ENCODE peak calls at places on chromosome 22, in five cellular contexts. R is CD8-positive, alpha-beta T cell; T is mesothelial cell of epicardium; J is fibroblast of the aortic adventitia; I is mammary epithelial cell. P is an unnamed sample.

GRCh38 chr22:33873186-33873585 is 47.1 kb downstream of the LARGE1 start:
- DNase-seq in R (no peak), T (no peak), J (peak), I (no peak), P (no peak)

GRCh38 chr22:23256986-23257888 is 76.9 kb downstream of the BCR start:
- DNase-seq in R (no peak), T (no peak), J (peak), I (peak), P (no peak)

GRCh38 chr22:23542933-23543332 is 37.2 kb downstream of the IGLL1 start:
- DNase-seq in R (no peak), T (no peak), J (peak), I (peak), P (no peak)

GRCh38 chr22:27419473-27419872 is 382.1 kb downstream of the MN1 start:
- DNase-seq in R (no peak), T (no peak), J (peak), I (no peak), P (no peak)

GRCh38 chr22:23526588-23527315 is 53.3 kb downstream of the IGLL1 start:
- DNase-seq in R (no peak), T (no peak), J (no peak), I (no peak), P (no peak)

GRCh38 chr22:39108487-39108886 is 11.4 kb downstream of the APOBEC3H start:
- DNase-seq in R (no peak), T (no peak), J (no peak), I (no peak), P (no peak)

GRCh38 chr22:41695211-41695610 is 4.1 kb upstream of the MEI1 start:
- DNase-seq in R (no peak), T (no peak), J (no peak), I (no peak), P (no peak)

GRCh38 chr22:28917747-28918543 is 34.6 kb downstream of the ZNRF3 start:
- DNase-seq in R (no peak), T (no peak), J (peak), I (no peak), P (no peak)

GRCh38 chr22:26711205-26711958 is 54.0 kb downstream of the MIAT start:
- DNase-seq in R (no peak), T (no peak), J (no peak), I (no peak), P (no peak)

GRCh38 chr22:32206774-32207758 is 2.2 kb upstream of the RFPL2 start:
- DNase-seq in R (peak), T (no peak), J (peak), I (peak), P (no peak)

GRCh38 chr22:44884968-44885805 is 124.6 kb downstream of the PHF21B start:
- DNase-seq in R (no peak), T (no peak), J (no peak), I (no peak), P (no peak)

GRCh38 chr22:19710769-19711106 is 3.6 kb upstream of the SEPTIN5 start:
- DNase-seq in R (no peak), T (no peak), J (no peak), I (no peak), P (no peak)

DNA sequence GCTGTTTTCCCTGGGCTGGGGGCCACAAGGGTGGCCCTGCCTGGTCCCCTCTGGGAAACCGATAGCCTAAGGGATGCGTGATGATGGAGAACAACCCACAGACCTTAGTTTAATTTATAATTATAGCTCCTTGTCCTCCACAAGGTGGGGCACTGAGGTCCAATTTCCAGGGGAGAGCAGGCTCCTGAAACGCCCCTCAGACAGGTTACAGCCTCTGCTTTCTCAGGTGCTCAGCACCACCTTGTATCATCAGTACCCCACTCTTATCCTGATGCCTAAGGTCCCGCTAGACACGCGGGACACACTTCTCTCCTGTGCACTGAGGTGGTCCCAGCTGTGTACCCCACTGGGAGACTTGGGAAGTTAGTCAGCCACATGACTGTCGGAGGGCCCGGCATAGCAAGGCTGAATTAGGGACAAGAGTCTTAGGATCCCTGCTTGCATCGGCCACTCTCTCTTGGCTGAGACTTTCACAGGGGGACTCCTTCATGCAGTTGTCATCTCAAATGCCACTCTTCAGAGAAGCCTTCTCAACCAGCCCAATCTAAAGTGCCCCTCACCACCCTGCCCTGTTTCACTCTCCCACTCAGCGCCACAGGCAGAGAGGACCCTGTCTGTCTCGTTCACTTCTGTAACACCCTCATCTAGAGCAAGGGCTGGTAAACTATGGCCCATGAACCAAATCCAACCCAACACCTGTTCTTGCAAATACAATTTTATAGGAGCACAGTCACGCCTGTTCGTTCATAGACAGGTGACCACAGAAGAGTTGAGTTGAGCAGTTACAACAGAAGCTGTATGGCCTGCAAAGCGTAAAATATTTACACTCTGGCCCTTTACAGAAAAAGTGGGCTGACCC is 20.4 kb downstream of the SERPIND1 start:
- DNase-seq in R (no peak), T (no peak), J (no peak), I (no peak), P (no peak)
- TF ChIP-seq CTCF in R (no peak), T (no peak), J (no peak), I (no peak), P (no peak)

DNA sequence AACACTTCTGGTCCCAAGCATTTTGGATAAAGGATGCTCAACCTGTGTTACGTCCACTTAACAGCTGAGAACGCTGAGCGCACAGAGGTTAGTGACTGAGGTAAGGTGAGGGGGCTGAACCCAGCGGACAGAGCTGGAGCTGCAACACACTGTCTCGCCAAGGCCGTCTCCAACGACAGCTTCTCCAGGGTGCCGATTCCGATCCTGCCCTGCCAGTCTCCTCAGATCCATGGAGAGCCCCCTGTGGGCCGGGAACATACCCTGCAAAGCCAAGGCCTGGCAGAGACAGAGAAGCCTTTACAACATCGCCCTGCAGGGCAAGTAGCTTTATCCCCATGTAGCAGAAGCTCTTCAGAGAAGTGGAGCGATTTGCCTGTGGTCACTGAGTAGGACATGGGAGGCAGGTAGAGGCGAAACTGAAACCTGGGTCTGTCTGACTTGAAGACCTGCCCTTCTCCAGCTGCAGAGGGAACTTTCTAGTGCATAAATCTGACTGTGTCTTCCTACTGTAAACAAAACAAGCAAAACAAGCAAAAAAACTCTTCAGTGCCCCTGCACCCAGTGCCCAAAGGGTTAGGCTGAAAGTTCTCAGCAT is 72.8 kb downstream of the SCUBE1 start:
- DNase-seq in R (no peak), T (no peak), J (no peak), I (no peak), P (no peak)
- TF ChIP-seq CTCF in R (no peak), T (no peak), J (peak), I (no peak), P (no peak)

DNA sequence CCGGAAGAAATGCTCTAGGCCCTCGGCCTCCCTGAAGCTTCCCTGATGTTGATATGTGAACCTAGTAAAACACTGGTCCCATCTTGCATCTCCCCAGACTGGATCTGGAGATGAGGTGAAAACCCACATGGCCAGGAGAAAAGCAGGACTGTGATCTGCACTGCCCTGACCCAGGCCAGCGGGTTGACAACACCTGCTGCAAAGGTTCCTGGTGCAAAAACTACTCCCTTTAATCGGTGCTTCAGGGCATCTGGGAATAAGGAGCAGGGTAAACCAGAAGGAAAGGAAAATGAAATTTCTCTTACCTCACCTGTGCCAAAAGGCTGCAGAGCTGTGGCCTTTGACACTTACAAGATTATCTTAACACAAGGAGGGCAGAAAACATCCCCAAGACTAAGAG is 30.6 kb downstream of the PACSIN2 start:
- DNase-seq in R (no peak), T (no peak), J (no peak), I (no peak), P (no peak)
- TF ChIP-seq CTCF in R (no peak), T (no peak), J (no peak), I (no peak), P (no peak)

DNA sequence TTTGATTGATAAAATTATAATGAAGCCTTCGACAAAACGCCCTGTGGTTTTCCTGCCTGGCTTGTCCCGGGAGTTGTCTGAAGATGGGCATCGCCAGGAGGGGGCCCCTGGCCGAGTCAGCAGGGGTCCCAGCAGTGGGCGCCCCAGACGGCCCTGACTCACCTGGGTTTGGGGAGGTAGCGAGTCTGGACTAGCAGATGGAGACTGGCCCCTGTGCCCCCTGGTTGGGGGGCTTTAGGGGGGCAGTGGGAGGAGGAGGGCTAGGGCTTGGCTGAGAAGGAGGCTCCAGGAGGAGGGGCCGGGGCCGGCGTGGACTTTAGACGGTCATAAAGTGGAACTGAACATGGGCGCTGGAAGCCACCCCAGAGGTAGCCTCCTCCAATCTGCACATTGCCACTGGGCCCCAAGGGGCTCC is 410 bp upstream of the LIF start:
- DNase-seq in R (no peak), T (no peak), J (no peak), I (no peak), P (no peak)
- TF ChIP-seq CTCF in R (no peak), T (no peak), J (no peak), I (no peak), P (no peak)

GRCh38 chr22:40196628-40197027 is 18.9 kb downstream of the TNRC6B start:
- DNase-seq in R (no peak), T (no peak), J (peak), I (peak), P (no peak)

GRCh38 chr22:40190501-40190900 is 12.8 kb downstream of the TNRC6B start:
- DNase-seq in R (no peak), T (no peak), J (no peak), I (no peak), P (no peak)

GRCh38 chr22:40189979-40190378 is 12.3 kb downstream of the TNRC6B start:
- DNase-seq in R (no peak), T (no peak), J (no peak), I (no peak), P (no peak)

GRCh38 chr22:40194656-40195055 is 16.9 kb downstream of the TNRC6B start:
- DNase-seq in R (no peak), T (no peak), J (no peak), I (no peak), P (no peak)

GRCh38 chr22:40193429-40194421 is 16.0 kb downstream of the TNRC6B start:
- DNase-seq in R (no peak), T (no peak), J (peak), I (no peak), P (no peak)
- TF ChIP-seq CTCF in R (peak), T (peak), J (peak), I (peak), P (peak)

GRCh38 chr22:22110548-22111266 is 128.1 kb upstream of the TOP3B start:
- DNase-seq in R (no peak), T (no peak), J (peak), I (peak), P (peak)
- TF ChIP-seq CTCF in R (peak), T (peak), J (peak), I (peak), P (peak)

GRCh38 chr22:50456466-50457234 is 18.2 kb downstream of the SBF1 start:
- DNase-seq in R (no peak), T (no peak), J (no peak), I (no peak), P (no peak)
- TF ChIP-seq CTCF in R (no peak), T (no peak), J (no peak), I (peak), P (no peak)